ENCODE peak calls at places on chromosomes 1 and 21, in seven cellular contexts. One of them, this sample, is unnamed.

GRCh38 chr1:4964634-4965345 is 310.4 kb downstream of the AJAP1 start:
- DNase-seq in bronchial epithelial cell: no peak
- DNase-seq in vagina: no peak
- DNase-seq in MM.1S: no peak
- DNase-seq in Calu3: no peak
- DNase-seq in fibroblast of the aortic adventitia: no peak
- DNase-seq in nephron progenitor cell: no peak
- DNase-seq in this sample: no peak

GRCh38 chr1:233364026-233364425 is 36.5 kb downstream of the MAP3K21 start:
- DNase-seq in fibroblast of the aortic adventitia: no peak
- DNase-seq in Calu3: no peak
- DNase-seq in vagina: no peak
- DNase-seq in MM.1S: no peak
- DNase-seq in bronchial epithelial cell: no peak
- DNase-seq in nephron progenitor cell: no peak
- DNase-seq in this sample: no peak

GRCh38 chr1:175646439-175647209 is 96.8 kb downstream of the TNR start:
- DNase-seq in nephron progenitor cell: no peak
- DNase-seq in fibroblast of the aortic adventitia: no peak
- DNase-seq in MM.1S: no peak
- DNase-seq in bronchial epithelial cell: no peak
- DNase-seq in Calu3: no peak
- DNase-seq in vagina: peak; percentile 62
- DNase-seq in this sample: no peak

GRCh38 chr21:36282568-36283230 is 37.3 kb upstream of the MORC3 start:
- DNase-seq in Calu3: no peak
- DNase-seq in vagina: no peak
- DNase-seq in nephron progenitor cell: no peak
- DNase-seq in MM.1S: no peak
- DNase-seq in bronchial epithelial cell: no peak
- DNase-seq in fibroblast of the aortic adventitia: no peak
- DNase-seq in this sample: no peak

GRCh38 chr1:121515235-121515634 is 330.5 kb downstream of the SRGAP2C start:
- DNase-seq in vagina: no peak
- DNase-seq in fibroblast of the aortic adventitia: no peak
- DNase-seq in nephron progenitor cell: no peak
- DNase-seq in bronchial epithelial cell: no peak
- DNase-seq in Calu3: no peak
- DNase-seq in MM.1S: no peak
- DNase-seq in this sample: no peak

GRCh38 chr1:228743405-228743804 is 8.1 kb downstream of the RHOU start:
- DNase-seq in bronchial epithelial cell: no peak
- DNase-seq in MM.1S: no peak
- DNase-seq in Calu3: no peak
- DNase-seq in nephron progenitor cell: no peak
- DNase-seq in vagina: no peak
- DNase-seq in fibroblast of the aortic adventitia: no peak
- DNase-seq in this sample: no peak

GRCh38 chr1:18809953-18810899 is 49.2 kb downstream of the TAS1R2 start:
- DNase-seq in fibroblast of the aortic adventitia: no peak
- DNase-seq in nephron progenitor cell: no peak
- DNase-seq in bronchial epithelial cell: no peak
- DNase-seq in Calu3: no peak
- DNase-seq in MM.1S: no peak
- DNase-seq in vagina: no peak
- DNase-seq in this sample: no peak

GRCh38 chr21:14598065-14598464 is 52.0 kb upstream of the SAMSN1 start:
- DNase-seq in fibroblast of the aortic adventitia: no peak
- DNase-seq in Calu3: no peak
- DNase-seq in MM.1S: no peak
- DNase-seq in bronchial epithelial cell: no peak
- DNase-seq in vagina: no peak
- DNase-seq in nephron progenitor cell: no peak
- DNase-seq in this sample: no peak

DNA sequence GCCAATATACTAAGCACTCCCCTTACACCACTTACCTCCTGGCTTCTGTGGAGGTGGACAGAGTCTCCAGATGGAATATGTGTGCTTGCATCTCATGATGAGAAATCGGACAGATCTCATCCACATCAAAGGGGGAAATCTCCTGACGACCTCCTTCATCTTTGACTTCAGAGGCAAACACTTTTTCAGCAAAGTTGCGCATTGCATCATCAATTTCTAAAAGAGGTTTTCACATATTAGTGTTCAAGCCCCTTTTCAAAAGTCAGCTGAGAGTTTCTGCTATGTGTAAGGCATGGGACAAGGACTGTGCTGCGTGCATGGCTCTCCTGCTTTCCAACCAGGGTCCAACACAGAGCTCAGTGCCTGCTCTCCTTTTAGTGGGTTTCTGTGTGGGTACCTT is 6.8 kb downstream of the AMPD1 start:
- DNase-seq in fibroblast of the aortic adventitia: no peak
- DNase-seq in nephron progenitor cell: no peak
- DNase-seq in MM.1S: no peak
- DNase-seq in Calu3: no peak
- DNase-seq in vagina: no peak
- DNase-seq in bronchial epithelial cell: no peak
- DNase-seq in this sample: no peak
- TF ChIP-seq CTCF in fibroblast of the aortic adventitia: no peak
- TF ChIP-seq CTCF in nephron progenitor cell: no peak
- TF ChIP-seq CTCF in MM.1S: no peak
- TF ChIP-seq CTCF in Calu3: no peak
- TF ChIP-seq CTCF in vagina: no peak
- TF ChIP-seq CTCF in bronchial epithelial cell: no peak
- TF ChIP-seq CTCF in this sample: no peak

GRCh38 chr1:156191292-156191954 is 2.5 kb upstream of the SLC25A44 start:
- DNase-seq in vagina: no peak
- DNase-seq in nephron progenitor cell: no peak
- DNase-seq in bronchial epithelial cell: no peak
- DNase-seq in Calu3: no peak
- DNase-seq in fibroblast of the aortic adventitia: no peak
- DNase-seq in MM.1S: no peak
- DNase-seq in this sample: no peak

GRCh38 chr1:156194300-156194652 is 372 bp downstream of the SLC25A44 start:
- DNase-seq in bronchial epithelial cell: no peak
- DNase-seq in nephron progenitor cell: no peak
- DNase-seq in fibroblast of the aortic adventitia: peak; percentile 15
- DNase-seq in MM.1S: no peak
- DNase-seq in vagina: no peak
- DNase-seq in Calu3: no peak
- DNase-seq in this sample: no peak

GRCh38 chr1:156193208-156193487 is 756 bp upstream of the SLC25A44 start:
- DNase-seq in nephron progenitor cell: no peak
- DNase-seq in MM.1S: no peak
- DNase-seq in fibroblast of the aortic adventitia: no peak
- DNase-seq in vagina: no peak
- DNase-seq in Calu3: no peak
- DNase-seq in bronchial epithelial cell: no peak
- DNase-seq in this sample: no peak

GRCh38 chr1:156195853-156196252 is 1.9 kb downstream of the SLC25A44 start:
- DNase-seq in bronchial epithelial cell: no peak
- DNase-seq in vagina: no peak
- DNase-seq in nephron progenitor cell: no peak
- DNase-seq in Calu3: no peak
- DNase-seq in fibroblast of the aortic adventitia: no peak
- DNase-seq in MM.1S: no peak
- DNase-seq in this sample: no peak

DNA sequence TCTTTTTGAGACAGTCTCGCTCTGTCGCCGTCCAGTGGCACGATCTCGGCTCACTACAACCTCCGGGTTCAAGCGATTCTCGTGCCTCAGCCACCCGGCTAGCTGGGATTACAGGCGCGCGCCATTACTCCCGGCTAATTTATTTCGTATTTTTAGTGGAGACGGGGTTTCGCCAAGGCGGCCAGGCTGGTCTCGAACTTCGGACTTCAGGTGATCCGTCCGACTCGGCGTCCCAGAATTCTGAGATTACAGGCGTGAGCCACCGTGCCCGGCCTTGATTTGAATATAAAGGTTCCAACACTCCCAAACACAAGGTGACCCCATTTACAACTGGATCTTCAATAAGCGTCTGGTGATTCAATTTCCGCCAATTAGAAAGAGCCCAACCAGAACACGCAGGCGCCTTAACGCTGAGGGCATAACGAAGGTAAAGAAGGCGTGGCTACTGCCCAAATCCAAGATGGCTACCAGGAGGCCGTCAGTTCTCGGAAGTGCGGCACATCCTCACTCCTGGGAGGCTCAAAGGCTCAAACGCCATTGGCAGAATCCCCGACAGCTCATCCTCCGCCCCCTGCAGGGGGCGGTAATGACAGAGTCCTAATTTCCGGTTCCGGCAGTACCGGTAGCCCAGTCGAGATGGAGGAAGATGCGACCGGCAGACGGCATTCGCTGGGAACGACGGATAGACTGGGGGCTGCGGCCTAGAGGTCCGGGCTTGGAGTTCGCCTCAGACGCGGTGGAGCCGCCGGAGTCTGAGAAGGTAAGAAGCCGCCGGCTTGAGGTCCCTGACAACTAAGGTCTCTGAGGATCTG is at the start of gene SLC25A44:
- DNase-seq in vagina: peak; percentile 99
- DNase-seq in nephron progenitor cell: peak; percentile 93
- DNase-seq in bronchial epithelial cell: peak; percentile 99
- DNase-seq in MM.1S: peak; percentile 100
- DNase-seq in fibroblast of the aortic adventitia: peak; percentile 100
- DNase-seq in Calu3: peak; percentile 98
- DNase-seq in this sample: peak; percentile 91
- TF ChIP-seq CTCF in vagina: peak; percentile 25
- TF ChIP-seq CTCF in nephron progenitor cell: peak; percentile 32
- TF ChIP-seq CTCF in bronchial epithelial cell: peak; percentile 67
- TF ChIP-seq CTCF in MM.1S: peak; percentile 46
- TF ChIP-seq CTCF in fibroblast of the aortic adventitia: peak; percentile 58
- TF ChIP-seq CTCF in Calu3: peak; percentile 52
- TF ChIP-seq CTCF in this sample: peak; percentile 17

GRCh38 chr1:33001282-33001681 is 35.4 kb downstream of the AK2 start:
- DNase-seq in nephron progenitor cell: no peak
- DNase-seq in MM.1S: no peak
- DNase-seq in vagina: no peak
- DNase-seq in fibroblast of the aortic adventitia: no peak
- DNase-seq in bronchial epithelial cell: no peak
- DNase-seq in Calu3: no peak
- DNase-seq in this sample: no peak
- TF ChIP-seq CTCF in nephron progenitor cell: peak; percentile 10
- TF ChIP-seq CTCF in MM.1S: no peak
- TF ChIP-seq CTCF in vagina: no peak
- TF ChIP-seq CTCF in fibroblast of the aortic adventitia: peak; percentile 23
- TF ChIP-seq CTCF in bronchial epithelial cell: peak; percentile 26
- TF ChIP-seq CTCF in Calu3: no peak
- TF ChIP-seq CTCF in this sample: peak; percentile 20

GRCh38 chr1:170230323-170230722 is 84.6 kb downstream of the NTMT2 start:
- DNase-seq in bronchial epithelial cell: no peak
- DNase-seq in MM.1S: no peak
- DNase-seq in Calu3: no peak
- DNase-seq in vagina: no peak
- DNase-seq in fibroblast of the aortic adventitia: no peak
- DNase-seq in nephron progenitor cell: no peak
- DNase-seq in this sample: no peak
- TF ChIP-seq CTCF in bronchial epithelial cell: no peak
- TF ChIP-seq CTCF in MM.1S: no peak
- TF ChIP-seq CTCF in Calu3: no peak
- TF ChIP-seq CTCF in vagina: no peak
- TF ChIP-seq CTCF in fibroblast of the aortic adventitia: no peak
- TF ChIP-seq CTCF in nephron progenitor cell: no peak
- TF ChIP-seq CTCF in this sample: no peak

GRCh38 chr1:62126595-62127290 is 67.9 kb upstream of the L1TD1 start:
- DNase-seq in fibroblast of the aortic adventitia: no peak
- DNase-seq in bronchial epithelial cell: no peak
- DNase-seq in vagina: no peak
- DNase-seq in Calu3: no peak
- DNase-seq in MM.1S: no peak
- DNase-seq in nephron progenitor cell: no peak
- DNase-seq in this sample: no peak

GRCh38 chr1:62128765-62129164 is 65.9 kb upstream of the L1TD1 start:
- DNase-seq in vagina: no peak
- DNase-seq in Calu3: no peak
- DNase-seq in nephron progenitor cell: no peak
- DNase-seq in bronchial epithelial cell: no peak
- DNase-seq in MM.1S: no peak
- DNase-seq in fibroblast of the aortic adventitia: no peak
- DNase-seq in this sample: no peak

GRCh38 chr1:62131093-62131725 is 63.4 kb upstream of the L1TD1 start:
- DNase-seq in MM.1S: peak; percentile 68
- DNase-seq in bronchial epithelial cell: peak; percentile 47
- DNase-seq in vagina: no peak
- DNase-seq in Calu3: peak; percentile 53
- DNase-seq in fibroblast of the aortic adventitia: peak; percentile 75
- DNase-seq in nephron progenitor cell: peak; percentile 50
- DNase-seq in this sample: peak; percentile 69
- TF ChIP-seq CTCF in MM.1S: peak; percentile 89
- TF ChIP-seq CTCF in bronchial epithelial cell: peak; percentile 70
- TF ChIP-seq CTCF in vagina: no peak
- TF ChIP-seq CTCF in Calu3: peak; percentile 79
- TF ChIP-seq CTCF in fibroblast of the aortic adventitia: peak; percentile 98
- TF ChIP-seq CTCF in nephron progenitor cell: peak; percentile 86
- TF ChIP-seq CTCF in this sample: peak; percentile 91

DNA sequence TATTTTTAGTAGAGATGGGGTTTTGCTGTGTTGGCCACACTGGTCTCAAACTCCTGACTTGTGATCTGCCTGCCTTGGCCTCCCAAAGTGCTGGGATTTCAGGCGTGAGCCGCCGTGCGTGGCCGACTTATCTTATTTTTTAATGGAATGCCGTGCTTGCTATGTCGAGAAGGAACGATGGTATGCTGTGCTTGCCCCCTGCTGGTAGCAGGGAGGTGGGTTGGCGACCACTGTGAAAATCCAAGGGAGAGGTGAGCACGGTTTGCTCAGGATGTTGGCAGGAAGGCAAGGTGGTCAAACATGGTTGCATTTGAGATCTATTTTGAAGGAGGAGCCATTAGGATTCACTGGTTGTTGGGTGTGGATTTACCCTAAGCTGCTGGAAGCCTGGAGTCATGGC is 45.8 kb upstream of the RCC2 start:
- DNase-seq in fibroblast of the aortic adventitia: peak; percentile 28
- DNase-seq in nephron progenitor cell: peak; percentile 14
- DNase-seq in Calu3: peak; percentile 56
- DNase-seq in vagina: no peak
- DNase-seq in bronchial epithelial cell: peak; percentile 19
- DNase-seq in MM.1S: peak; percentile 37
- DNase-seq in this sample: no peak
- TF ChIP-seq CTCF in fibroblast of the aortic adventitia: peak; percentile 57
- TF ChIP-seq CTCF in nephron progenitor cell: peak; percentile 23
- TF ChIP-seq CTCF in Calu3: peak; percentile 42
- TF ChIP-seq CTCF in vagina: no peak
- TF ChIP-seq CTCF in bronchial epithelial cell: peak; percentile 60
- TF ChIP-seq CTCF in MM.1S: peak; percentile 63
- TF ChIP-seq CTCF in this sample: no peak

DNA sequence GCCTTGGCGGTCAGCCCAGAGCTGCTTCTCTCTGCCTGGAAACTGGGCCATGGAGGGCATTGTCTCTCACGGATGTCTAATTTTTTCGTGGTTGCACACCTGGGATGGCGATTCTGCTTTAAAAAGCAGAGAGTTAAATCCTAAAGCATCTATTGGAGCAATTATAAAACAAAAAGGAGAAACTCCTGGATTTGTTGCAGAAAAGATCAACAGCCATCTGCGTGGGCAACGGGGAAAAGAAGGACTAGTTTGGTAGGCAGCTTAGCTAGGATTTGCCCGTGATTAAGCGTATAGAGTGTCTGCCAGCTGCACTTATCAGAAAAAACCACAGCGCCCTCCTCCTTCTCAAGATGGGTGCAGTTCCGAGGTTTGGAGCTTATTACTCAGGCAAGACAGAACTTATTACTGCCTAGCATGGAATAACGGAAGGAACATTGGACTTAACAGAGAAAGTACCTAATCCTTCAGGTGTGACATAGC is 524 bp upstream of the SLC25A24 start:
- DNase-seq in fibroblast of the aortic adventitia: peak; percentile 84
- DNase-seq in MM.1S: peak; percentile 45
- DNase-seq in vagina: no peak
- DNase-seq in bronchial epithelial cell: peak; percentile 88
- DNase-seq in nephron progenitor cell: peak; percentile 6
- DNase-seq in Calu3: peak; percentile 28
- DNase-seq in this sample: peak; percentile 57
- TF ChIP-seq CTCF in fibroblast of the aortic adventitia: peak; percentile 37
- TF ChIP-seq CTCF in MM.1S: peak; percentile 36
- TF ChIP-seq CTCF in vagina: no peak
- TF ChIP-seq CTCF in bronchial epithelial cell: peak; percentile 52
- TF ChIP-seq CTCF in nephron progenitor cell: no peak
- TF ChIP-seq CTCF in Calu3: no peak
- TF ChIP-seq CTCF in this sample: no peak